ENCODE peak calls at places on chromosomes 2 and 18, in seven cellular contexts. C is Peyer's patch, M is endothelial cell of umbilical vein, S is body of pancreas, T is lower lobe of right lung, E is PC-9, X is heart left ventricle. L is an unnamed sample.

GRCh38 chr2:19805266-19805665 is 96.5 kb downstream of the TTC32 start:
- DNase-seq in E (no peak), C (no peak), X (no peak), S (no peak), T (no peak), M (no peak), L (no peak)

GRCh38 chr2:17793293-17793692 is 23.0 kb upstream of the MSGN1 start:
- DNase-seq in T (no peak), X (no peak), S (no peak), E (no peak), C (no peak), M (no peak), L (no peak)

GRCh38 chr2:105746177-105747080 is 1.7 kb downstream of the NCK2 start:
- DNase-seq in S (peak; percentile 79), E (no peak), M (no peak), C (peak; percentile 98), T (peak; percentile 89), X (peak; percentile 48), L (peak; percentile 96)

GRCh38 chr18:29457316-29457715 is 1280.4 kb upstream of the CDH2 start:
- DNase-seq in X (no peak), E (no peak), S (no peak), M (no peak), T (no peak), C (no peak), L (no peak)

GRCh38 chr2:102848366-102848839 is 86.6 kb downstream of the TMEM182 start:
- DNase-seq in C (no peak), E (no peak), T (peak; percentile 87), X (peak; percentile 83), S (peak; percentile 73), M (peak; percentile 25), L (peak; percentile 84)

GRCh38 chr2:45409677-45410076 is 201.4 kb downstream of the SRBD1 start:
- DNase-seq in S (no peak), T (no peak), E (no peak), M (no peak), C (no peak), X (no peak), L (no peak)

GRCh38 chr2:212686285-212686895 is 147.8 kb upstream of the ERBB4 start:
- DNase-seq in C (peak; percentile 34), T (peak; percentile 47), M (peak; percentile 67), X (peak; percentile 12), S (peak; percentile 63), E (peak; percentile 35), L (peak; percentile 35)

GRCh38 chr2:65075605-65076344 is 19.6 kb downstream of the CEP68 start:
- DNase-seq in C (peak; percentile 9), X (peak; percentile 68), T (no peak), M (peak; percentile 35), E (no peak), S (no peak), L (no peak)

GRCh38 chr2:142545036-142545435 is 332.4 kb upstream of the KYNU start:
- DNase-seq in M (no peak), E (no peak), C (no peak), T (no peak), X (no peak), S (no peak), L (no peak)

GRCh38 chr2:181264016-181264415 is 193.2 kb upstream of the ITGA4 start:
- DNase-seq in C (no peak), M (no peak), T (no peak), X (no peak), S (no peak), E (no peak), L (no peak)

GRCh38 chr18:47619771-47620170 is 310.7 kb downstream of the SMAD2 start:
- DNase-seq in C (no peak), S (no peak), E (no peak), T (no peak), M (no peak), X (no peak), L (no peak)

GRCh38 chr2:200338692-200339091 is 32.2 kb downstream of the SPATS2L start:
- DNase-seq in C (no peak), M (no peak), S (no peak), T (no peak), E (no peak), X (no peak), L (no peak)

GRCh38 chr2:164840930-164841718 is 499 bp downstream of the COBLL1 start:
- DNase-seq in M (peak; percentile 83), S (peak; percentile 86), E (peak; percentile 46), X (peak; percentile 84), C (peak; percentile 61), T (peak; percentile 84), L (peak; percentile 92)

GRCh38 chr2:196170681-196171247 is 614 bp downstream of the STK17B start:
- DNase-seq in M (no peak), S (no peak), C (no peak), X (peak; percentile 26), T (peak; percentile 72), E (peak; percentile 43), L (peak; percentile 89)

GRCh38 chr2:19746611-19747309 is 155.0 kb downstream of the TTC32 start:
- DNase-seq in M (peak; percentile 29), X (no peak), S (no peak), C (no peak), E (no peak), T (no peak), L (no peak)

GRCh38 chr2:1653137-1653789 is 91.1 kb downstream of the PXDN start:
- DNase-seq in T (peak; percentile 66), C (no peak), S (peak; percentile 29), E (no peak), X (peak; percentile 41), M (peak; percentile 12), L (peak; percentile 76)

DNA sequence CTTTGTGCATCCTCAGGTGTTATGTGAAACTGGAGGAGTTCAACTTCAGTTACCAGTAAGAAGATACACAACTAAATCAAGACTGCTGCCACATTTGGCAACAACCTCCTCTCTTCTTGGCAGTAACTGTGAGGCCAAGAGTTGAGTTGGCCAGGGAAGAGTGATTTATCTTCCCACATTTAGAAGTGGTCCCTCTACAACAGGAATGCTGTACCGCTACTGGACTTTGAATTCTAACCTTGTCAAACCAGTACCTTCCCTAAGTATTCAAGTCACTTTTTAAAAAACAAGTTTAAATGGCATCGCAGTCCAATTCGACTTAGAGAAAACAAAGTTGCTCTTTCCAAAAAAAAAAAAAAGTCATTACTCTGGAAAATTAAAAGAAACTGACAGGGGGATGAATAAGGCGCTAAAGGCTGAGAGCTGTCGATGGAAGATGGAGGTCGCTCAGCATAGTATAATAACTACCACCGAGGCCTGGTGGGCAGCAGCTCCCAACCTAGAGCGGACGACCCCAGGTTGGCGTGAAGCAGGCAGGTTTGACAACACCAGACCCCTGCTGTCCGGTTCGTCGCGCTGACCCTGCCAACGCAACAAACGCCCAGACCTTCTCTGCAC is 1.0 kb downstream of the MAP4K3 start:
- DNase-seq in E (peak; percentile 39), X (peak; percentile 47), C (no peak), S (no peak), M (peak; percentile 52), T (no peak), L (peak; percentile 43)
- TF ChIP-seq CTCF in E (no peak), X (no peak), C (no peak), S (no peak), M (no peak), T (no peak), L (no peak)

GRCh38 chr2:119544075-119545031 is at the start of gene CFAP221:
- DNase-seq in E (no peak), X (peak; percentile 67), C (peak; percentile 18), S (peak; percentile 85), T (peak; percentile 89), M (peak; percentile 78), L (peak; percentile 88)
- H3K27ac ChIP-seq in E (no peak within 1 kb of the TSS), X (no peak within 1 kb of the TSS), C (no peak within 1 kb of the TSS), S (peak within 1 kb of the TSS; percentile 75), T (peak within 1 kb of the TSS; percentile 83), M (peak within 1 kb of the TSS; percentile 28), L (peak within 1 kb of the TSS; percentile 78)

GRCh38 chr2:42974697-42975357 is 182.4 kb upstream of the HAAO start:
- DNase-seq in E (no peak), M (peak; percentile 66), X (peak; percentile 79), S (peak; percentile 79), C (peak; percentile 79), T (peak; percentile 80), L (peak; percentile 76)

GRCh38 chr2:42975358-42975717 is 183.0 kb upstream of the HAAO start:
- DNase-seq in C (no peak), S (no peak), T (no peak), X (no peak), E (no peak), M (no peak), L (no peak)

GRCh38 chr2:42977236-42978174 is 185.1 kb upstream of the HAAO start:
- DNase-seq in S (no peak), E (no peak), C (peak; percentile 35), X (no peak), T (no peak), M (no peak), L (no peak)

GRCh38 chr2:42978175-42978886 is 185.9 kb upstream of the HAAO start:
- DNase-seq in T (no peak), X (no peak), E (no peak), S (peak; percentile 45), M (no peak), C (peak; percentile 14), L (no peak)

GRCh38 chr2:42976400-42976799 is 184.0 kb upstream of the HAAO start:
- DNase-seq in E (no peak), C (no peak), X (no peak), T (no peak), M (no peak), S (no peak), L (no peak)
- H3K4me3 ChIP-seq in E (no peak overlapping the region), C (no peak overlapping the region), X (no peak overlapping the region), T (no peak overlapping the region), M (no peak overlapping the region), S (no peak overlapping the region), L (no peak overlapping the region)

GRCh38 chr2:178190938-178191910 is 3.1 kb upstream of the OSBPL6 start:
- DNase-seq in C (no peak), S (no peak), X (no peak), E (no peak), M (no peak), T (no peak), L (no peak)

GRCh38 chr2:178193496-178193822 is 853 bp upstream of the OSBPL6 start:
- DNase-seq in E (no peak), X (no peak), M (no peak), T (no peak), S (no peak), C (no peak), L (no peak)

GRCh38 chr2:178194600-178195389 is 483 bp downstream of the OSBPL6 start:
- DNase-seq in M (peak; percentile 71), X (peak; percentile 48), S (peak; percentile 41), T (peak; percentile 49), C (no peak), E (no peak), L (peak; percentile 79)

GRCh38 chr2:178195390-178196166 is 1.3 kb downstream of the OSBPL6 start:
- DNase-seq in C (no peak), E (peak; percentile 45), X (no peak), S (no peak), M (no peak), T (no peak), L (no peak)

DNA sequence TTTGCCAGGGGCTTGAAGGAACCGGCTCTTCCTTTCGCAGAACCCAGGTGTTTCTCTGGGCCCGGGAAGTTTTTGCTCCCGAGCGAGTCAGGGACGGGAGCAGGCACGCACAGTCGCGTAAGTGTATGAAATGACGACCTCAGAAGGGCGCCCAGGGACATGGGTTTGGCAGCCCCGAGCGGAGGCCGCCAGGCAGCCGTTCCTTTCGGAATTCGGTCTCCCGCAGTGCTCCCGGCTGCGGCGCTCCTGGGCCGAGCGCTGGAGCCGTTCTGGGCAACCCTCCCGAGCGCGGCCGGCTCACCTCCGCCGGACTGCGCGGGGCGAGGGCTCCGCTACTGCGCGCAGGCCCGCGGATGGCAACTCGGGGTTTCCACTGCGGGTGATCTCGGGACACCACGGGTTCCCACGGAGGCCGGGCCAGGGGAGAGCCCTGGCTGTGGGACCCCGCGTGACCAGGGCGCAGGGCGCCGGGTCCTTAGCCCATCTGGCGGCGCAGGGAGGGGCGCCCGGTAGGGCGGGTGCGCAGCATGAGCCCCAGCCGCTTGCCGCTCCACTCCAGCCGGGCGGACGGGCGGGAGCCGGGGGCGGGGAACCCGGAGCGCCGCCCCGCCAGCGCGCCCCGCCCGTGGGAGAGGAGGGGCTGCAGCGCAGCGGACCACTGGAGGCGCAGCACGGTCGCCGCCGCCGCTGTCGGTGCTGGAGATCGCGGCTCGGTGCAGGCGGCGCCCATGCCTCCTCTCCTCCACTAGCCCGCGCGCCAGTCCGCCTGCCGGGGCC is at the start of gene OSBPL6:
- DNase-seq in C (peak; percentile 21), X (peak; percentile 84), T (peak; percentile 83), S (peak; percentile 85), M (peak; percentile 88), E (peak; percentile 63), L (peak; percentile 82)
- TF ChIP-seq CTCF in C (peak; percentile 67), X (peak; percentile 27), T (peak; percentile 43), S (peak; percentile 35), M (peak; percentile 22), E (no peak), L (peak; percentile 41)

L was measured in left lung.